ENCODE peak calls at places on chromosomes 5 and 9, in eight cellular contexts. A is cardiac muscle cell; Y is stimulated activated CD8-positive, alpha-beta memory T cell treated with anti-CD3 and anti-CD28 coated beads, Interleukin-2, amount 100 ng/mL, for 1 hour; T is GDM1; C is activated T-cell treated with anti-CD3 and anti-CD28 coated beads, Interleukin-2, amount 50 U/mL, for 72 hours; L is WTC11; Q is left colon; S is non-pigmented ciliary epithelial cell. M is an unnamed sample.

GRCh38 chr9:116935149-116935897 is 248.2 kb downstream of the TRIM32 start:
- DNase-seq in C (no peak), Q (no peak), T (no peak), S (no peak), L (no peak), A (no peak), Y (no peak), M (no peak)

GRCh38 chr9:98706651-98707103 is 2.1 kb downstream of the GABBR2 start:
- DNase-seq in Y (no peak), S (no peak), Q (no peak), A (no peak), L (no peak), C (no peak), T (no peak), M (no peak)

GRCh38 chr9:18874069-18874468 is 158.9 kb downstream of the SAXO1 start:
- DNase-seq in A (no peak), C (no peak), Q (no peak), T (no peak), L (no peak), S (no peak), Y (no peak), M (no peak)

GRCh38 chr5:1161108-1161831 is 40.1 kb upstream of the SLC6A19 start:
- DNase-seq in Q (peak; percentile 74), L (no peak), S (no peak), T (no peak), A (no peak), C (no peak), Y (no peak), M (no peak)

GRCh38 chr5:83955916-83956315 is 235.3 kb upstream of the HAPLN1 start:
- DNase-seq in L (no peak), A (no peak), Y (no peak), Q (no peak), S (peak; percentile 50), C (no peak), T (peak; percentile 20), M (peak; percentile 84)

GRCh38 chr5:110150199-110150598 is 460.5 kb downstream of the MAN2A1 start:
- DNase-seq in Y (no peak), A (no peak), Q (no peak), S (peak; percentile 32), C (no peak), T (no peak), L (no peak), M (no peak)

GRCh38 chr5:52948418-52949076 is 40.6 kb upstream of the ITGA2 start:
- DNase-seq in A (peak; percentile 79), T (peak; percentile 51), Y (peak; percentile 23), C (peak; percentile 57), S (peak; percentile 63), Q (peak; percentile 45), L (peak; percentile 60), M (peak; percentile 30)

GRCh38 chr5:119864286-119864685 is 234.9 kb downstream of the FAM170A start:
- DNase-seq in A (no peak), Y (no peak), Q (no peak), C (no peak), T (no peak), L (no peak), S (no peak), M (no peak)

GRCh38 chr5:116076496-116076895 is 8.3 kb upstream of the COMMD10 start:
- DNase-seq in A (no peak), C (peak; percentile 11), T (no peak), Y (no peak), L (no peak), Q (no peak), S (no peak), M (no peak)

M was measured in KG1.